ENCODE peak calls at places on chromosome 21, in four cellular contexts. W, N, V and T are unnamed samples.

GRCh38 chr21:41254090-41254700 is 62.4 kb upstream of the FAM3B start:
- DNase-seq in W (no peak), N (no peak), V (no peak), T (no peak)

GRCh38 chr21:41542727-41543126 is 34.8 kb upstream of the TMPRSS2 start:
- DNase-seq in W (no peak), N (no peak), V (no peak), T (no peak)

GRCh38 chr21:36425286-36425685 is 40.1 kb downstream of the CHAF1B start:
- DNase-seq in W (no peak), N (no peak), V (no peak), T (no peak)

GRCh38 chr21:14686466-14687276 is 140.6 kb upstream of the SAMSN1 start:
- DNase-seq in W (no peak), N (no peak), V (no peak), T (peak; percentile 19)

GRCh38 chr21:44810829-44811228 is 7.0 kb downstream of the SUMO3 start:
- DNase-seq in W (no peak), N (no peak), V (no peak), T (no peak)

GRCh38 chr21:41924355-41924754 is 29.5 kb downstream of the C2CD2 start:
- DNase-seq in W (no peak), N (no peak), V (no peak), T (no peak)

GRCh38 chr21:27129215-27129614 is 162.3 kb upstream of the ADAMTS5 start:
- DNase-seq in W (no peak), N (no peak), V (no peak), T (peak; percentile 35)

GRCh38 chr21:44377201-44377921 is 23.9 kb downstream of the TRPM2 start:
- DNase-seq in W (no peak), N (peak; percentile 37), V (no peak), T (no peak)

GRCh38 chr21:17455451-17455850 is 57.4 kb upstream of the CXADR start:
- DNase-seq in W (no peak), N (no peak), V (no peak), T (no peak)